ENCODE peak calls at places on chromosomes 1 and 21, in four cellular contexts. A, E, H and S are unnamed samples.
A peak's percentile ranks its signal among the peaks of the same experiment; 100 is the strongest.

GRCh38 chr1:231893400-231894102 is 267.0 kb downstream of the DISC1 start:
- DNase-seq in H (no peak), A (no peak), E (no peak), S (no peak)

GRCh38 chr1:3054474-3054873 is 14.5 kb upstream of the PRDM16 start:
- DNase-seq in E (no peak), A (no peak), H (no peak), S (no peak)

GRCh38 chr1:53892911-53893310 is 1.1 kb upstream of the DIO1 start:
- DNase-seq in H (no peak), E (no peak), A (no peak), S (peak; percentile 63)

GRCh38 chr1:24725209-24725651 is 20.0 kb upstream of the CLIC4 start:
- DNase-seq in H (no peak), A (peak; percentile 55), E (no peak), S (no peak)

GRCh38 chr21:41932576-41933258 is 21.1 kb downstream of the C2CD2 start:
- DNase-seq in A (no peak), E (no peak), H (no peak), S (peak; percentile 91)

GRCh38 chr1:65075123-65075976 is 72.7 kb upstream of the AK4 start:
- DNase-seq in E (peak; percentile 63), A (peak; percentile 45), H (no peak), S (peak; percentile 81)

GRCh38 chr1:86833461-86834215 is 80.3 kb downstream of the SELENOF start:
- DNase-seq in H (peak; percentile 74), A (peak; percentile 71), E (peak; percentile 66), S (peak; percentile 91)

GRCh38 chr1:100736766-100737165 is 17.2 kb downstream of the VCAM1 start:
- DNase-seq in H (peak; percentile 18), E (no peak), A (no peak), S (no peak)

GRCh38 chr1:115828101-115829022 is 12.6 kb downstream of the NHLH2 start:
- DNase-seq in H (no peak), E (no peak), A (no peak), S (peak; percentile 37)

GRCh38 chr1:153355445-153356071 is 2.1 kb upstream of the S100A9 start:
- DNase-seq in A (peak; percentile 61), E (peak; percentile 57), H (no peak), S (peak; percentile 76)

GRCh38 chr21:28627261-28627660 is 365.4 kb downstream of the LTN1 start:
- DNase-seq in A (no peak), H (no peak), E (no peak), S (no peak)

GRCh38 chr1:6888268-6888667 is 103.0 kb downstream of the CAMTA1 start:
- DNase-seq in E (no peak), A (no peak), H (no peak), S (no peak)

GRCh38 chr1:1349256-1350012 is at the start of gene DVL1:
- DNase-seq in E (peak; percentile 80), H (peak; percentile 24), A (no peak), S (peak; percentile 59)

GRCh38 chr1:15352122-15352957 is 57.3 kb upstream of the EFHD2 start:
- DNase-seq in A (peak; percentile 94), H (no peak), E (peak; percentile 12), S (no peak)

DNA sequence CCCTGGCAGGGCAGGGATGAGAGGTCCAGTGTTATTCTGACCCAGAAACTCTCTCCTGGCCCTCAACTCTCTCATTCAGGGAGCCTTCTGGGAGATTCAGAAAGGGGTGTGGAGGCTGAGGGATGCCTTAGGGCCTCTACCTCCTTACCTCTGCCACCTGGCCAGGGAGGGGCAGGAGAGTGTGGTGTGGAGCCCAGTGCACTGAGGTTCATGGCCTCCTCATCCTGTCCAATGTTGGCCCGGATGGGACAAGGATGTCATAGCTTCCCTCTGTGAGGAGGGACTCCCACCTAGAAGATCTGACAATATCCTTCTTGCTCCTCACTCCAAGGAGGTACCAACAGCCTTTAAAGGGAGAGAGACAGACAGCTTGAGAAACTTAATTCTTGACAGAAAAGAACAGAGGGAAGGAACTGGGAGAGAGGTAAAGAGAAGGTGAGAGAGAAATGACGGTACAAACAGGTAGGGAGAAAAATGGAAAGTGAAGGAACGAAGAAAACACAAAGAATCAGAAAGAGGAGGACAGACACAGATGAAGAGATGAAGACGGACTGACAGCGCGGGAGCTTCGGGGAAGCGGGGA is 783 bp downstream of the BEND5 start:
- DNase-seq in A (no peak), E (no peak), H (no peak), S (no peak)
- H3K4me3 ChIP-seq in A (no peak overlapping the region), E (peak overlapping the region; percentile 96), H (peak overlapping the region; percentile 59), S (peak overlapping the region; percentile 5)

DNA sequence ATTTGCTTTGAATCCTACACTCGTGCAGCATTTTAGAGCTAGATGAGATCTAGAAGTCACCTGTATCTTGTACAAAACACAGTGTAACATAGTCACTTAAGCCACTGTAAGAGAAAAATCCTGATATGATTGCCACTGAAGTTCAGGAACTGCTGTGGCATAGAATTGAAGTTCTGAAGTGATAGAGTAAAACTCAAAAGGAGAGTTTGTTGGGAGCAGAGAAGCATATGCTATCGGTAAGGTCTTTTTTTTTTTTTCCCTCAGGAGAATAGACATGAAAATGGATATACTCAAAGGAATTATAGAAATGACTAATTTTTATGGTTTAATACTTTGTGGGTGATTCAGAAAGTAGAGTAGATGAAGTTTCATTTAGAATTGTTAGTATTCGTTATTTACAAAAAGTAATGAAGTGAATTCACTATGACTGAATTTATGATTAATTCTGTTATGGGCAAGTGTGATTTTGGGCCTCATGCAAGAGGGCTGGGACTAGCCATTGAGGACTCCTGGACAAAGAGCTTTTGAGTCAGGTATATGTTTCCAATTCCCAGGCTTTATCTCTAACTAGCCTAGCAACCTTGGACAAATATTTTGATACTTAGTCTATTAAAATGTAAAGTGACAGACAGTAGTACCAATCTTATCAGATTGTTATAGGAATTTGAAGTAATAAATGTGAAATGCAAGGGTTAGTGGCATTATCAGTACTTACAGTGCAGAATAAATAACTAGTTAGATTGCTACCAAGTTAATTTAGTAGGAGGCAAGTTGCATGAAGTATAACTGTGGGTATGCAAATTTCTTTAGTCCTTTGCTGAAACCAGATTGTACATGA is 3.1 kb downstream of the KCTD3 start:
- DNase-seq in H (no peak), E (no peak), A (peak; percentile 82), S (no peak)
- H3K4me3 ChIP-seq in H (peak overlapping the region; percentile 39), E (no peak overlapping the region), A (peak overlapping the region; percentile 68), S (no peak overlapping the region)

GRCh38 chr1:45340816-45341215 is 576 bp upstream of the MUTYH start:
- DNase-seq in A (no peak), H (no peak), E (peak; percentile 40), S (no peak)
- H3K4me3 ChIP-seq in A (peak overlapping the region; percentile 68), H (peak overlapping the region; percentile 73), E (peak overlapping the region; percentile 76), S (peak overlapping the region; percentile 37)

DNA sequence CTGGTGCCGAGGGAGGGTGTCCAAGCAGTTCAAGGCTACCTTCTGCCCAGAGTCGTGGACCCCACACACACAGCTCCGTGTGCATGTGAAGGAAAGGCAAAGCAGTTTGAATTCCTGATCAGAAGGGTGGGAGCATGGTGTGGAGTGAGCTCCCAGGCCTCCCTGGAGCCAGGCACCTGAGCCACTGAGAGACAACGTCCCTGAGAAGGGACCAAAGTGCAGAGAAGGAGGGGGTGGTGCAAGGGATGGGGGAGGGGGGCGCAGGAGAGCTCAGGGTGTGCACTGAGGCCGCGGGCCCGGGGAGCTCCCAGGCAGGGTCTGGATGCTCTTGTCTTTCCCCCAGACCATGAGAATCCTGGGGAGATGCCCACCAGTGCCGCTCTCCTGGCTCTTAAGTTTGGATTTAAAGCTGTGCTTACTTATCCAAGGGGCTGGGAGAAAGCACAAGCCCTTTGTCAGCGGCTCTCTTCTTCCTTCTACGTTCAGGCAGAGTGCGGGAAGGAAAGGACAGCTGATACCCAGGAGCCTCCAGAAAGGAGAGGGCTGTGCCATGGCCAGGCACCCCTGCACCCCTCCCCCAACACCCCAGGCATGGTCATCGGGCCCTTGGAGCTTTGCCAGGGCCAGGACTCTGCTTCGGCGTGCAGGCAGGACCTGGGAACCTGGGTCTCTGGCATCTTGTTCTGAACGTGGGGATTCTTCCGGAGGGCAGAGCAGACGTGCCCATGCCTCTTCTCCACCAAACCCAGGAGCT is 24.1 kb downstream of the ACTA1 start:
- DNase-seq in E (no peak), H (no peak), A (no peak), S (no peak)
- H3K4me3 ChIP-seq in E (no peak overlapping the region), H (no peak overlapping the region), A (no peak overlapping the region), S (no peak overlapping the region)

DNA sequence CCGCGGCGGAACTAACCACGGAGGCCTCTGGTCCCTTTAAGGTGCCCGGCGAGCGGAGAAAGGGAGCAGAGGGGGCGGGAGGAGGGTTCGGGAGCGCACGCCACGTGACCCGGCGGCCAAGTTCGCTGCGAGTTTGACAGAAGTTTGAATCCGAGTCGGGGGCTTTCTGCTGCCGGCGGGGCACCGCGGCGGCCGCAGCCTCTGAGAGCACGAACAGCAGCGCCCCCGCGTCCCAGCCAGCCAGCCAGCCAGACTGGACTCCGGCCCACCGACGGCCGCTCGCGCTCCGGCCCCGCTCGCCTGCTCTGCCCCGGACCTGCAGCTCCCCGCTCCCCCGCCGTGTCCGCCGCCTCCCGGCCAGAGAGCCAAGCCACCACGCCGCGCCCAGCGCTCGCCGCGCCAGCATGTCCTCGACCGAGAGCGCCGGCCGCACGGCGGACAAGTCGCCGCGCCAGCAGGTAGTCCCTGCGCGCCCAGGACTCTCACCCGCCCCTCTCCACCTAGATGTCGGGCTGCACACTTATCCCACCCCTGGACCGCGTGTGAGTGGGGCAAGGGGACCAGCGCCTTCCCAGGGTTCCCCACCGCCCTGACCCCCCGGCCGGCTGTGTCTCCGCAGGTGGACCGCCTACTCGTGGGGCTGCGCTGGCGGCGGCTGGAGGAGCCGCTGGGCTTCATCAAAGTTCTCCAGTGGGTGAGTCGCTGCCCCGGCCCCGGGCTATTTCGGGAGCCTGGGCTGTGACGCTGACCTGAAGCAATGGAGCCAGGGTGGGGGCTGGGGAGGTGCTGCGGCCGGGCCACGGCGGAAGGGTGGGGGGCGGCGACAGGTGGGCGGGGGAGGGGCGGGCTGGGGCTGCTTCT is at the start of gene SYPL2:
- DNase-seq in H (no peak), A (no peak), E (no peak), S (peak; percentile 86)
- H3K4me3 ChIP-seq in H (peak within 1 kb of the TSS; percentile 55), A (peak within 1 kb of the TSS; percentile 27), E (no peak within 1 kb of the TSS), S (peak within 1 kb of the TSS; percentile 89)

GRCh38 chr1:212455406-212456165 is 22.9 kb downstream of the NENF start:
- DNase-seq in E (peak; percentile 80), H (peak; percentile 72), A (peak; percentile 55), S (peak; percentile 91)
- H3K4me3 ChIP-seq in E (no peak overlapping the region), H (peak overlapping the region; percentile 4), A (no peak overlapping the region), S (no peak overlapping the region)

GRCh38 chr1:47435506-47436303 is 2.1 kb upstream of the FOXD2 start:
- DNase-seq in H (no peak), A (no peak), E (no peak), S (no peak)
- H3K4me3 ChIP-seq in H (no peak overlapping the region), A (peak overlapping the region; percentile 68), E (peak overlapping the region; percentile 88), S (no peak overlapping the region)

DNA sequence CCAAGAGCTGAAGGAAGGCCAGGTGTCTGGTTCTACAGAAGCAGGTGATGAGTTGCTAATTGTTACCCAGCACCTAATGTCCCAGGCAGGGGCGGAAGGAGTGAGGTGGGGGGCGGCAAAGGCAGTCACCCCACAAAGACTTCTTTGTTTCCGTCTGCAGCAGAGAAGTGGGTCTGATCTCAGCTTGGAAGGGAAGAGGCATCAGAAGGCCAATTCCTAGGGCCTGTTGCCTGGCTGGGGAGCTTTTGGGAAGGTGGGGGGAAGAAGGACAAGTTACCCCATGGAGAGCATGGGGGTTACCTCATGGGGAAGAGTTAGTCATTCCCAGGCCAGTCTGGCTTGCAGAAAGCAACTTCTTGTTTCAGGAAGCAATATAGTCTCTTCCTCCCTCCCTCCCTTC is 10.9 kb downstream of the IGSF21 start:
- DNase-seq in E (no peak), A (no peak), H (no peak), S (no peak)
- H3K4me3 ChIP-seq in E (no peak overlapping the region), A (no peak overlapping the region), H (no peak overlapping the region), S (no peak overlapping the region)